ENCODE peak calls at places on chromosomes 5 and 9, in six cellular contexts. One of them, this sample, is unnamed.

GRCh38 chr9:128178806-128179431 is 12.5 kb downstream of the CIZ1 start:
- DNase-seq in neural progenitor cell: no peak
- DNase-seq in GM23338: no peak
- DNase-seq in A549: no peak
- DNase-seq in mammary epithelial cell: no peak
- DNase-seq in DND-41: no peak
- DNase-seq in this sample: no peak

GRCh38 chr5:142888469-142889085 is 118.4 kb downstream of the ARHGAP26 start:
- DNase-seq in DND-41: peak; percentile 22
- DNase-seq in A549: peak; percentile 60
- DNase-seq in mammary epithelial cell: no peak
- DNase-seq in neural progenitor cell: peak; percentile 69
- DNase-seq in GM23338: peak; percentile 77
- DNase-seq in this sample: no peak

GRCh38 chr9:90517103-90517502 is 125.5 kb downstream of the DIRAS2 start:
- DNase-seq in GM23338: peak; percentile 37
- DNase-seq in A549: no peak
- DNase-seq in neural progenitor cell: no peak
- DNase-seq in mammary epithelial cell: no peak
- DNase-seq in DND-41: no peak
- DNase-seq in this sample: no peak

GRCh38 chr9:94150890-94151660 is 66.8 kb downstream of the PTPDC1 start:
- DNase-seq in mammary epithelial cell: no peak
- DNase-seq in A549: no peak
- DNase-seq in GM23338: no peak
- DNase-seq in neural progenitor cell: no peak
- DNase-seq in DND-41: no peak
- DNase-seq in this sample: no peak

GRCh38 chr5:137902389-137903133 is 13.3 kb downstream of the PKD2L2 start:
- DNase-seq in A549: no peak
- DNase-seq in neural progenitor cell: no peak
- DNase-seq in DND-41: no peak
- DNase-seq in mammary epithelial cell: no peak
- DNase-seq in GM23338: no peak
- DNase-seq in this sample: no peak

GRCh38 chr9:120109242-120109641 is 470.7 kb downstream of the CDK5RAP2 start:
- DNase-seq in DND-41: peak; percentile 5
- DNase-seq in A549: peak; percentile 44
- DNase-seq in GM23338: peak; percentile 80
- DNase-seq in mammary epithelial cell: peak; percentile 1
- DNase-seq in neural progenitor cell: peak; percentile 74
- DNase-seq in this sample: no peak

GRCh38 chr9:95363051-95363841 is 45.7 kb upstream of the FANCC start:
- DNase-seq in GM23338: peak; percentile 17
- DNase-seq in mammary epithelial cell: no peak
- DNase-seq in DND-41: no peak
- DNase-seq in neural progenitor cell: no peak
- DNase-seq in A549: no peak
- DNase-seq in this sample: no peak

GRCh38 chr9:88537743-88538055 is 2.7 kb downstream of the NXNL2 start:
- DNase-seq in neural progenitor cell: peak; percentile 57
- DNase-seq in DND-41: peak; percentile 69
- DNase-seq in A549: peak; percentile 23
- DNase-seq in mammary epithelial cell: peak; percentile 69
- DNase-seq in GM23338: peak; percentile 38
- DNase-seq in this sample: no peak

GRCh38 chr9:112546149-112547012 is 59.8 kb downstream of the KIAA1958 start:
- DNase-seq in neural progenitor cell: no peak
- DNase-seq in GM23338: peak; percentile 52
- DNase-seq in mammary epithelial cell: peak; percentile 50
- DNase-seq in DND-41: peak; percentile 23
- DNase-seq in A549: no peak
- DNase-seq in this sample: no peak

GRCh38 chr5:32551194-32551593 is 34.2 kb upstream of the SUB1 start:
- DNase-seq in neural progenitor cell: no peak
- DNase-seq in DND-41: no peak
- DNase-seq in A549: no peak
- DNase-seq in GM23338: no peak
- DNase-seq in mammary epithelial cell: no peak
- DNase-seq in this sample: no peak

GRCh38 chr5:43555895-43556606 is 826 bp downstream of the PAIP1 start:
- DNase-seq in DND-41: peak; percentile 72
- DNase-seq in GM23338: peak; percentile 79
- DNase-seq in neural progenitor cell: peak; percentile 66
- DNase-seq in mammary epithelial cell: peak; percentile 60
- DNase-seq in A549: peak; percentile 56
- DNase-seq in this sample: no peak

GRCh38 chr9:35771524-35771923 is 17.4 kb upstream of the MSMP start:
- DNase-seq in mammary epithelial cell: peak; percentile 17
- DNase-seq in neural progenitor cell: no peak
- DNase-seq in A549: no peak
- DNase-seq in DND-41: no peak
- DNase-seq in GM23338: no peak
- DNase-seq in this sample: no peak

GRCh38 chr5:169577966-169578365 is 5.6 kb upstream of the SPDL1 start:
- DNase-seq in GM23338: peak; percentile 50
- DNase-seq in DND-41: no peak
- DNase-seq in A549: no peak
- DNase-seq in mammary epithelial cell: peak; percentile 32
- DNase-seq in neural progenitor cell: peak; percentile 34
- DNase-seq in this sample: no peak

GRCh38 chr9:95880011-95880690 is 4.7 kb downstream of the ERCC6L2 start:
- DNase-seq in GM23338: no peak
- DNase-seq in neural progenitor cell: no peak
- DNase-seq in mammary epithelial cell: no peak
- DNase-seq in A549: no peak
- DNase-seq in DND-41: no peak
- DNase-seq in this sample: no peak

GRCh38 chr5:134006119-134006514 is 1.3 kb upstream of the VDAC1 start:
- DNase-seq in neural progenitor cell: peak; percentile 24
- DNase-seq in DND-41: no peak
- DNase-seq in GM23338: peak; percentile 63
- DNase-seq in A549: no peak
- DNase-seq in mammary epithelial cell: no peak
- DNase-seq in this sample: no peak

GRCh38 chr9:87857948-87858335 is 24.7 kb upstream of the SPATA31E1 start:
- DNase-seq in mammary epithelial cell: no peak
- DNase-seq in A549: no peak
- DNase-seq in DND-41: no peak
- DNase-seq in neural progenitor cell: no peak
- DNase-seq in GM23338: no peak
- DNase-seq in this sample: no peak

GRCh38 chr5:72234265-72234700 is 85.8 kb downstream of the MRPS27 start:
- DNase-seq in A549: no peak
- DNase-seq in GM23338: peak; percentile 43
- DNase-seq in DND-41: peak; percentile 10
- DNase-seq in mammary epithelial cell: peak; percentile 72
- DNase-seq in neural progenitor cell: no peak
- DNase-seq in this sample: no peak

GRCh38 chr9:81546498-81546897 is 142.8 kb downstream of the TLE1 start:
- DNase-seq in neural progenitor cell: no peak
- DNase-seq in DND-41: no peak
- DNase-seq in A549: no peak
- DNase-seq in mammary epithelial cell: no peak
- DNase-seq in GM23338: peak; percentile 22
- DNase-seq in this sample: no peak

GRCh38 chr5:111231053-111231586 is 6.9 kb downstream of the CAMK4 start:
- DNase-seq in DND-41: no peak
- DNase-seq in mammary epithelial cell: no peak
- DNase-seq in GM23338: no peak
- DNase-seq in neural progenitor cell: no peak
- DNase-seq in A549: no peak
- DNase-seq in this sample: no peak

GRCh38 chr5:142839711-142840441 is 69.7 kb downstream of the ARHGAP26 start:
- DNase-seq in A549: no peak
- DNase-seq in GM23338: no peak
- DNase-seq in mammary epithelial cell: no peak
- DNase-seq in neural progenitor cell: no peak
- DNase-seq in DND-41: no peak
- DNase-seq in this sample: no peak

GRCh38 chr5:125295405-125295872 is 549.0 kb upstream of the ZNF608 start:
- DNase-seq in GM23338: no peak
- DNase-seq in A549: no peak
- DNase-seq in DND-41: no peak
- DNase-seq in mammary epithelial cell: peak; percentile 44
- DNase-seq in neural progenitor cell: no peak
- DNase-seq in this sample: no peak

GRCh38 chr5:122267195-122267594 is 44.8 kb upstream of the SNCAIP start:
- DNase-seq in mammary epithelial cell: no peak
- DNase-seq in GM23338: no peak
- DNase-seq in DND-41: no peak
- DNase-seq in A549: no peak
- DNase-seq in neural progenitor cell: no peak
- DNase-seq in this sample: no peak

GRCh38 chr9:3920586-3921582 is 379.0 kb downstream of the GLIS3 start:
- DNase-seq in GM23338: no peak
- DNase-seq in DND-41: no peak
- DNase-seq in neural progenitor cell: no peak
- DNase-seq in A549: no peak
- DNase-seq in mammary epithelial cell: no peak
- DNase-seq in this sample: no peak

GRCh38 chr5:131766689-131767088 is 30.1 kb downstream of the FNIP1 start:
- DNase-seq in DND-41: no peak
- DNase-seq in A549: no peak
- DNase-seq in GM23338: no peak
- DNase-seq in mammary epithelial cell: no peak
- DNase-seq in neural progenitor cell: no peak
- DNase-seq in this sample: no peak

GRCh38 chr5:127589309-127590036 is 59.4 kb upstream of the CTXN3 start:
- DNase-seq in GM23338: peak; percentile 58
- DNase-seq in mammary epithelial cell: no peak
- DNase-seq in A549: no peak
- DNase-seq in neural progenitor cell: no peak
- DNase-seq in DND-41: no peak
- DNase-seq in this sample: no peak

GRCh38 chr9:126511426-126511825 is 102.3 kb upstream of the LMX1B start:
- DNase-seq in DND-41: no peak
- DNase-seq in A549: no peak
- DNase-seq in GM23338: no peak
- DNase-seq in mammary epithelial cell: no peak
- DNase-seq in neural progenitor cell: no peak
- DNase-seq in this sample: no peak

GRCh38 chr9:126508171-126508591 is 105.5 kb upstream of the LMX1B start:
- DNase-seq in GM23338: no peak
- DNase-seq in mammary epithelial cell: no peak
- DNase-seq in DND-41: no peak
- DNase-seq in neural progenitor cell: no peak
- DNase-seq in A549: no peak
- DNase-seq in this sample: no peak

GRCh38 chr9:126509718-126510117 is 104.0 kb upstream of the LMX1B start:
- DNase-seq in A549: no peak
- DNase-seq in mammary epithelial cell: no peak
- DNase-seq in neural progenitor cell: no peak
- DNase-seq in DND-41: no peak
- DNase-seq in GM23338: no peak
- DNase-seq in this sample: no peak

GRCh38 chr9:126508928-126509327 is 104.8 kb upstream of the LMX1B start:
- DNase-seq in DND-41: no peak
- DNase-seq in GM23338: no peak
- DNase-seq in mammary epithelial cell: no peak
- DNase-seq in A549: no peak
- DNase-seq in neural progenitor cell: no peak
- DNase-seq in this sample: no peak

DNA sequence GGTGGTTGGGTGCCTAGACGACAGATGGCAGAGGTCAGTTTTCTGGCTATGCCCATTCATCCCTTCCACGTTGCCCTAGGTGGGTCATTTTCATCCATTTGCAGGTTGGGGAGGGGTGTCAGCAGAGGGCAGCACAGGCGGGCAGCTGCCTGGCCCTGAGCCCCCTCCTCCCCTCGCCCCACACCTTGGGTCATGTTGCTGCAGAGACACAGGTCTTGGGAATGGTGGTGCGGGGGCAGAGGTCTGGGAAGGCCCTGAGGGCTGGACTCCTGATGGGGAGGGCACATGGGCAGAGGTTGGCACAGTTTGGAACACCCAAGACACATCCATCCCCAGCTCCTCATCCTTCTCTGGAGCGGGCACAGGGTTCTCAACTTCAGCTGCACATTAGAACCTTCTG is 103.2 kb upstream of the LMX1B start:
- DNase-seq in neural progenitor cell: no peak
- DNase-seq in mammary epithelial cell: no peak
- DNase-seq in GM23338: no peak
- DNase-seq in DND-41: no peak
- DNase-seq in A549: no peak
- DNase-seq in this sample: no peak
- H3K4me2 ChIP-seq in neural progenitor cell: no peak overlapping the region
- H3K4me2 ChIP-seq in mammary epithelial cell: no peak overlapping the region
- H3K4me2 ChIP-seq in GM23338: no peak overlapping the region
- H3K4me2 ChIP-seq in DND-41: no peak overlapping the region
- H3K4me2 ChIP-seq in A549: no peak overlapping the region
- H3K4me2 ChIP-seq in this sample: no peak overlapping the region

GRCh38 chr5:53984987-53985386 is 325.4 kb downstream of the ARL15 start:
- DNase-seq in GM23338: peak; percentile 14
- DNase-seq in neural progenitor cell: no peak
- DNase-seq in A549: no peak
- DNase-seq in DND-41: no peak
- DNase-seq in mammary epithelial cell: no peak
- DNase-seq in this sample: no peak
- H3K4me2 ChIP-seq in GM23338: no peak overlapping the region
- H3K4me2 ChIP-seq in neural progenitor cell: no peak overlapping the region
- H3K4me2 ChIP-seq in A549: no peak overlapping the region
- H3K4me2 ChIP-seq in DND-41: no peak overlapping the region
- H3K4me2 ChIP-seq in mammary epithelial cell: no peak overlapping the region
- H3K4me2 ChIP-seq in this sample: no peak overlapping the region

GRCh38 chr5:4540375-4541173 is 599.6 kb upstream of the ADAMTS16 start:
- DNase-seq in mammary epithelial cell: peak; percentile 39
- DNase-seq in DND-41: peak; percentile 38
- DNase-seq in A549: no peak
- DNase-seq in neural progenitor cell: no peak
- DNase-seq in GM23338: no peak
- DNase-seq in this sample: no peak

GRCh38 chr5:4537489-4537888 is 602.6 kb upstream of the ADAMTS16 start:
- DNase-seq in neural progenitor cell: no peak
- DNase-seq in mammary epithelial cell: no peak
- DNase-seq in DND-41: no peak
- DNase-seq in A549: no peak
- DNase-seq in GM23338: no peak
- DNase-seq in this sample: no peak

GRCh38 chr5:4544049-4544675 is 596.0 kb upstream of the ADAMTS16 start:
- DNase-seq in A549: no peak
- DNase-seq in DND-41: no peak
- DNase-seq in GM23338: peak; percentile 43
- DNase-seq in mammary epithelial cell: no peak
- DNase-seq in neural progenitor cell: peak; percentile 58
- DNase-seq in this sample: no peak

GRCh38 chr5:4541334-4541733 is 598.8 kb upstream of the ADAMTS16 start:
- DNase-seq in neural progenitor cell: no peak
- DNase-seq in A549: no peak
- DNase-seq in GM23338: no peak
- DNase-seq in mammary epithelial cell: no peak
- DNase-seq in DND-41: no peak
- DNase-seq in this sample: no peak

GRCh38 chr5:4542145-4542778 is 597.9 kb upstream of the ADAMTS16 start:
- DNase-seq in neural progenitor cell: no peak
- DNase-seq in GM23338: no peak
- DNase-seq in mammary epithelial cell: no peak
- DNase-seq in A549: no peak
- DNase-seq in DND-41: no peak
- DNase-seq in this sample: no peak
- H3K4me2 ChIP-seq in neural progenitor cell: no peak overlapping the region
- H3K4me2 ChIP-seq in GM23338: peak overlapping the region; percentile 48
- H3K4me2 ChIP-seq in mammary epithelial cell: no peak overlapping the region
- H3K4me2 ChIP-seq in A549: no peak overlapping the region
- H3K4me2 ChIP-seq in DND-41: no peak overlapping the region
- H3K4me2 ChIP-seq in this sample: no peak overlapping the region

GRCh38 chr9:136764301-136764891 is at the start of gene LCN15:
- DNase-seq in mammary epithelial cell: no peak
- DNase-seq in GM23338: no peak
- DNase-seq in DND-41: no peak
- DNase-seq in A549: no peak
- DNase-seq in neural progenitor cell: no peak
- DNase-seq in this sample: no peak
- H3K4me2 ChIP-seq in mammary epithelial cell: no peak within 1 kb of the TSS
- H3K4me2 ChIP-seq in GM23338: peak within 1 kb of the TSS; percentile 76
- H3K4me2 ChIP-seq in DND-41: no peak within 1 kb of the TSS
- H3K4me2 ChIP-seq in A549: peak within 1 kb of the TSS; percentile 66
- H3K4me2 ChIP-seq in neural progenitor cell: peak within 1 kb of the TSS; percentile 57
- H3K4me2 ChIP-seq in this sample: no peak within 1 kb of the TSS

This sample was measured in keratinocyte.